ENCODE peak calls at places on chromosome 10, in five cellular contexts. I, C, A, O and H are unnamed samples.

GRCh38 chr10:103803941-103804340 is 51.4 kb downstream of the SH3PXD2A start:
- DNase-seq in I (no peak), C (no peak), A (no peak), O (no peak), H (no peak)

GRCh38 chr10:116771101-116771705 is 28.8 kb upstream of the HSPA12A start:
- DNase-seq in I (no peak), C (no peak), A (no peak), O (peak), H (no peak)

GRCh38 chr10:21432266-21432665 is 93.2 kb downstream of the SKIDA1 start:
- DNase-seq in I (no peak), C (no peak), A (no peak), O (no peak), H (no peak)

GRCh38 chr10:4075443-4075842 is 290.4 kb upstream of the KLF6 start:
- DNase-seq in I (no peak), C (no peak), A (no peak), O (no peak), H (no peak)

GRCh38 chr10:646118-646524 is 43.3 kb downstream of the DIP2C start:
- DNase-seq in I (peak), C (no peak), A (no peak), O (no peak), H (no peak)

GRCh38 chr10:108427081-108427480 is 1262.6 kb upstream of the SORCS1 start:
- DNase-seq in I (no peak), C (no peak), A (peak), O (no peak), H (no peak)

GRCh38 chr10:116589911-116590310 is 848 bp upstream of the PNLIPRP1 start:
- DNase-seq in I (no peak), C (no peak), A (no peak), O (no peak), H (no peak)

GRCh38 chr10:105793071-105793470 is 1152.0 kb downstream of the SORCS3 start:
- DNase-seq in I (no peak), C (no peak), A (no peak), O (no peak), H (peak)

GRCh38 chr10:10831085-10831484 is 186.6 kb upstream of the CELF2 start:
- DNase-seq in I (no peak), C (no peak), A (no peak), O (peak), H (peak)

GRCh38 chr10:132393695-132394181 is 3.3 kb upstream of the PWWP2B start:
- DNase-seq in I (no peak), C (no peak), A (no peak), O (no peak), H (no peak)

GRCh38 chr10:3452234-3452633 is 279.7 kb upstream of the PITRM1 start:
- DNase-seq in I (no peak), C (no peak), A (no peak), O (peak), H (peak)

GRCh38 chr10:45421231-45422097 is 47.4 kb downstream of the ALOX5 start:
- DNase-seq in I (peak), C (no peak), A (no peak), O (no peak), H (no peak)

GRCh38 chr10:10533417-10533816 is 484.3 kb upstream of the CELF2 start:
- DNase-seq in I (no peak), C (no peak), A (no peak), O (no peak), H (no peak)

GRCh38 chr10:88243847-88244730 is 339.0 kb downstream of the RNLS start:
- DNase-seq in I (peak), C (no peak), A (peak), O (no peak), H (no peak)

GRCh38 chr10:33293081-33293480 is 41.4 kb downstream of the NRP1 start:
- DNase-seq in I (no peak), C (no peak), A (no peak), O (no peak), H (no peak)

GRCh38 chr10:33288127-33288526 is 46.3 kb downstream of the NRP1 start:
- DNase-seq in I (no peak), C (no peak), A (no peak), O (no peak), H (no peak)

GRCh38 chr10:33289776-33290175 is 44.7 kb downstream of the NRP1 start:
- DNase-seq in I (no peak), C (no peak), A (no peak), O (no peak), H (no peak)

GRCh38 chr10:33291053-33291592 is 43.3 kb downstream of the NRP1 start:
- DNase-seq in I (no peak), C (no peak), A (no peak), O (peak), H (peak)

GRCh38 chr10:33290286-33291052 is 44.0 kb downstream of the NRP1 start:
- DNase-seq in I (no peak), C (no peak), A (no peak), O (no peak), H (no peak)
- TF ChIP-seq CTCF in I (no peak), C (peak), A (peak), O (no peak), H (peak)

GRCh38 chr10:12949248-12949647 is 52.3 kb downstream of the CCDC3 start:
- DNase-seq in I (no peak), C (no peak), A (peak), O (no peak), H (no peak)
- TF ChIP-seq CTCF in I (no peak), C (peak), A (peak), O (no peak), H (peak)

GRCh38 chr10:24552346-24553016 is 171.2 kb downstream of the ARHGAP21 start:
- DNase-seq in I (peak), C (no peak), A (peak), O (no peak), H (no peak)
- TF ChIP-seq CTCF in I (no peak), C (peak), A (peak), O (peak), H (peak)

DNA sequence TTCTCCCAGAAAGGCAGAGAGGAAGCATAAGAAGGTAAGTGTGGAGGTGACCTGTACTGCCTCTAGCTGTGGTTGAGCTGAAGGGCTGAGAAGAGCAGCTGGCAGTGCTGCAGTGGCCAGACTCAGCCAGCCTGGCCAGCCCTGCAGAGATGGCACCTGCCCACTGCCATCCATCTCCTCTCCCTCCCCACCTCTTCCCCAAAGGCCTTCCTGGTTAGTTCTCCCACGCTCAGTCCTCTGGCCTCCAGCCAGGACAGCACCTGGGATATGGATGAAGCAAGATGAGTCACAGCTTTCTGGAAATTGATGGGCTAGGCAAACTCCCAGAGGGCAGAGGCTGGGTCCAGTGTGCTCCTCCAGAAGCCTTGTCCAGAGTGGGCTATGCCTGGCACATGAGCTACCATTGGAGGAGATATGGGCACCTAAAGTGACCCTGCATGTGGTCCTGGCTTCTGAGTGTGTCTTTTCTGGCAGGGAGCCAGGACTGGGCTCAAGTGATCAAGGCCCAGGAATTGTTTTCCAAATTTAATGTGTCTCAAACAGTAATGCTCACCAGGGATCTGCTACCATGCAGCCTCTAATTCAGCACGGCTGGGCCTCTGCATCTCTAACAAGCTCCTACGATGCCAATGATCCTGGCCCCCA is 81.0 kb upstream of the CACUL1 start:
- DNase-seq in I (peak), C (no peak), A (peak), O (no peak), H (peak)
- TF ChIP-seq CTCF in I (no peak), C (no peak), A (no peak), O (no peak), H (peak)

GRCh38 chr10:78640981-78641646 is 427.7 kb upstream of the ZMIZ1 start:
- DNase-seq in I (no peak), C (no peak), A (no peak), O (no peak), H (no peak)
- TF ChIP-seq CTCF in I (no peak), C (no peak), A (no peak), O (no peak), H (no peak)

GRCh38 chr10:124743188-124744046 is 761 bp downstream of the FAM53B start:
- DNase-seq in I (no peak), C (peak), A (peak), O (no peak), H (no peak)

GRCh38 chr10:124745678-124746077 is 1.5 kb upstream of the FAM53B start:
- DNase-seq in I (no peak), C (no peak), A (no peak), O (no peak), H (no peak)

GRCh38 chr10:124745257-124745656 is 1.1 kb upstream of the FAM53B start:
- DNase-seq in I (no peak), C (no peak), A (no peak), O (no peak), H (no peak)

GRCh38 chr10:124744688-124745055 is 494 bp upstream of the FAM53B start:
- DNase-seq in I (no peak), C (no peak), A (no peak), O (no peak), H (no peak)

GRCh38 chr10:124744047-124744687 is at the start of gene FAM53B:
- DNase-seq in I (peak), C (peak), A (peak), O (no peak), H (no peak)
- TF ChIP-seq CTCF in I (no peak), C (peak), A (no peak), O (no peak), H (no peak)

GRCh38 chr10:119139464-119140067 is 25.9 kb downstream of the SFXN4 start:
- DNase-seq in I (no peak), C (no peak), A (peak), O (no peak), H (no peak)
- TF ChIP-seq CTCF in I (peak), C (peak), A (peak), O (peak), H (peak)

GRCh38 chr10:16519250-16519907 is 2.3 kb downstream of the C1QL3 start:
- DNase-seq in I (no peak), C (no peak), A (no peak), O (no peak), H (no peak)

GRCh38 chr10:16518822-16519221 is 2.9 kb downstream of the C1QL3 start:
- DNase-seq in I (no peak), C (no peak), A (no peak), O (no peak), H (no peak)

GRCh38 chr10:16521311-16522016 is at the start of gene C1QL3:
- DNase-seq in I (peak), C (no peak), A (no peak), O (no peak), H (no peak)

GRCh38 chr10:16519908-16520861 is 1.5 kb downstream of the C1QL3 start:
- DNase-seq in I (no peak), C (no peak), A (no peak), O (no peak), H (no peak)

DNA sequence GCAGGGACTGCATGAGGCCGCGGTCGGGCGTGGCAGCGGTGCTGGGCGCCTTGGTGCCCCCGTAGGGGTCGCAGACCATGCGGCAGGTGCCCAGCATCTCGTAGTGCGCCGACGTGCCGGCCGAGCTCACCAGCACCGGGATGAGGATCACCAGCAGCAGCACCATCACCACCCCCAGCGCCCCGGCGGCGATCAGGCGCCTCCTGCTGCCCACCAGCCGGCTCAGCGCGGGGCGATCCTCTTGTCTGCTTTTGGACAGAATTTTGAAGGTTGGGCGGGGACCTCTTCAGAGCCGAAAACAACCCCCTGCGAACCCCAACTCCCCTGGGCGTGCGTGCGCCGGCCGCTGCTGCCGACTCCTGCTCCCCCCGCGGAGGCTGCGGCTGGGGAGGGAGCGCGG is 779 bp downstream of the C1QL3 start:
- DNase-seq in I (peak), C (no peak), A (no peak), O (no peak), H (no peak)
- TF ChIP-seq CTCF in I (no peak), C (peak), A (no peak), O (peak), H (peak)

DNA sequence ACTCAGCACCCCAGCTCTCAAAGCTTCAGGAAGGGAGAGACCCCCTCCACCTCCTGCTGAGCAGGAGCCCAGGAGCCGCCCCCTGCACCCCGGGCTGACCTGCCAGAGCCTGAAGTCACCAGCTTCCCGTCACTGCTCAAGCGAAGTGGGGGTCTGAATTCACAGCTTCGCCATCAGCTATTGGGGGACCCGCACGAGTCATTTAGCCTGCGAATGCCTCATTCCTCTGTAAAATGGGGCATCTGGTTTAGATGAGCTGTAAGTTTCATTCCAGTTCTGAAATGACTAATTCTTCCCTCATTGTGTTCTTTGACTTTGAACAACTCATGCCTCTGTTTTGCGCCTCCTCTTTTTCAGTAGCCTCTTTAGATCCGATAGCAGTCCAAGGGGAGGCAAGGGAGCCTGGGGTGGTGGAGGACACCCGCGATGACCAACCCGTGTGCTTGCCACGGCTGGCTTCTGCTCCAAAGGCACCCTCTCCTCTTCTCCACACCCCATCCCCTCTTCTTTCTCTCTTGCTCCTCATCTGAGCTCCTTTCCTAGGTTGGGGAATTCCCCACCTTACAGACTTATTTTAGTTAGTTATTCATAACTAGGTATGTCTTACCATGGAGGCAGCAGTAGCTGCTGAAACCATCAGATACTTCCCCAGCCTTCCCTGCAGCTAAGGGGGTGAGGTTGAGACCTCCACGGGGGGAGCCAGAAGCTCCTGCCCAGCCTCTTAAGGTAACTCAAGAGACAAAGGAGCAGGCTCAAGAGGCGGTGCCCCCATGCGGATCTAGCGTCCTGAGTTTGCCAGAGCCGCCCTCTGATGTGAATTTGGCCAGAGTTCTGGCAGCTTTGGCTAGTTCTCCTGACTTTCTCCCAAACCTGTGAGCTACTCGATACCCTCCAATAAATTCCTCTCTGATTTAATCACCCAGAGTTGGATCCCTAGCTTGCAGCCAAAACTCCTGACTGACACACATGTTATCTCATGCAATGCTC is 47.7 kb downstream of the RBM17 start:
- DNase-seq in I (no peak), C (no peak), A (no peak), O (peak), H (peak)
- TF ChIP-seq CTCF in I (no peak), C (no peak), A (no peak), O (peak), H (peak)